ENCODE peak calls at places on chromosome 5, in ten cellular contexts. G is IMR-90, J is upper lobe of right lung, A is A549, W is cardiac muscle cell, H is neural progenitor cell, F is uterus, D is heart left ventricle, K is tibial nerve, Y is prostate gland. E is an unnamed sample. For H3K4me1, the result is how much of the 10 kb centered on the place peaks cover.

GRCh38 chr5:113347572-113347971 is 87.2 kb downstream of the TSSK1B start:
- DNase-seq in G (no peak), J (no peak), A (no peak), W (no peak), H (no peak), F (no peak), D (no peak), K (no peak), Y (no peak), E (no peak)

GRCh38 chr5:178196986-178197385 is 7.3 kb upstream of the HNRNPAB start:
- DNase-seq in G (no peak), J (no peak), A (no peak), W (no peak), H (no peak), F (no peak), D (no peak), K (no peak), Y (no peak), E (no peak)

GRCh38 chr5:40080191-40080590 is 599.5 kb upstream of the PTGER4 start:
- DNase-seq in G (no peak), J (no peak), A (no peak), W (no peak), H (no peak), F (no peak), D (no peak), K (no peak), Y (no peak), E (no peak)

GRCh38 chr5:9851458-9851857 is 221.3 kb upstream of the TAS2R1 start:
- DNase-seq in G (peak), J (no peak), A (peak), W (peak), H (peak), F (no peak), D (no peak), K (peak), Y (no peak), E (no peak)

GRCh38 chr5:95901676-95902646 is 59.7 kb downstream of the ELL2 start:
- DNase-seq in G (peak), J (no peak), A (peak), W (peak), H (no peak), F (no peak), D (no peak), K (no peak), Y (no peak), E (no peak)

GRCh38 chr5:76542887-76543690 is 80.1 kb downstream of the F2RL2 start:
- DNase-seq in G (peak), J (peak), A (no peak), W (peak), H (no peak), F (no peak), D (no peak), K (peak), Y (no peak), E (peak)

GRCh38 chr5:35938518-35939227 is at the start of gene CAPSL:
- DNase-seq in G (peak), J (no peak), A (peak), W (peak), H (peak), F (peak), D (no peak), K (peak), Y (peak), E (no peak)

GRCh38 chr5:130032807-130033206 is 128.5 kb downstream of the CHSY3 start:
- DNase-seq in G (no peak), J (peak), A (no peak), W (no peak), H (no peak), F (no peak), D (no peak), K (peak), Y (no peak), E (peak)

GRCh38 chr5:59092758-59093157 is 509.9 kb downstream of the RAB3C start:
- DNase-seq in G (no peak), J (no peak), A (no peak), W (no peak), H (no peak), F (no peak), D (no peak), K (no peak), Y (no peak), E (no peak)

GRCh38 chr5:114118511-114118910 is 243.4 kb upstream of the KCNN2 start:
- DNase-seq in G (no peak), J (no peak), A (no peak), W (no peak), H (no peak), F (no peak), D (no peak), K (no peak), Y (no peak), E (no peak)

GRCh38 chr5:135208555-135209494 is 174.8 kb upstream of the PITX1 start:
- DNase-seq in G (peak), J (peak), A (peak), W (peak), H (no peak), F (peak), D (no peak), K (no peak), Y (no peak), E (no peak)

GRCh38 chr5:136057401-136057951 is 28.7 kb downstream of the TGFBI start:
- DNase-seq in G (peak), J (no peak), A (no peak), W (peak), H (no peak), F (no peak), D (no peak), K (no peak), Y (no peak), E (no peak)

GRCh38 chr5:75021800-75022199 is 30.6 kb downstream of the GCNT4 start:
- DNase-seq in G (no peak), J (no peak), A (no peak), W (no peak), H (no peak), F (no peak), D (no peak), K (no peak), Y (no peak), E (no peak)

GRCh38 chr5:32712463-32713395 is 1.6 kb downstream of the NPR3 start:
- DNase-seq in G (peak), J (no peak), A (no peak), W (peak), H (peak), F (no peak), D (no peak), K (no peak), Y (no peak), E (no peak)

GRCh38 chr5:53543401-53543800 is 17.0 kb upstream of the NDUFS4 start:
- DNase-seq in G (peak), J (no peak), A (no peak), W (peak), H (peak), F (no peak), D (no peak), K (no peak), Y (no peak), E (no peak)

GRCh38 chr5:176533894-176534611 is 3.1 kb downstream of the RNF44 start:
- DNase-seq in G (peak), J (no peak), A (peak), W (no peak), H (no peak), F (peak), D (no peak), K (no peak), Y (no peak), E (peak)

GRCh38 chr5:94745786-94746730 is 127.6 kb downstream of the SLF1 start:
- DNase-seq in G (peak), J (no peak), A (no peak), W (no peak), H (no peak), F (no peak), D (no peak), K (no peak), Y (no peak), E (no peak)

GRCh38 chr5:100479079-100479688 is 56.0 kb upstream of the FAM174A start:
- DNase-seq in G (peak), J (no peak), A (peak), W (peak), H (peak), F (no peak), D (no peak), K (no peak), Y (peak), E (no peak)

GRCh38 chr5:156094001-156094400 is 233.0 kb upstream of the SGCD start:
- DNase-seq in G (peak), J (no peak), A (peak), W (no peak), H (peak), F (no peak), D (peak), K (no peak), Y (no peak), E (no peak)

GRCh38 chr5:95130951-95131350 is 153.9 kb downstream of the MCTP1 start:
- DNase-seq in G (no peak), J (no peak), A (peak), W (no peak), H (no peak), F (no peak), D (peak), K (no peak), Y (no peak), E (no peak)

GRCh38 chr5:78806544-78806943 is 158.0 kb upstream of the LHFPL2 start:
- DNase-seq in G (peak), J (no peak), A (no peak), W (peak), H (no peak), F (no peak), D (no peak), K (no peak), Y (no peak), E (no peak)

GRCh38 chr5:67147768-67148167 is 48.8 kb downstream of the CD180 start:
- DNase-seq in G (peak), J (no peak), A (no peak), W (peak), H (no peak), F (no peak), D (no peak), K (no peak), Y (no peak), E (no peak)

GRCh38 chr5:51387854-51388320 is 4.6 kb downstream of the ISL1 start:
- DNase-seq in G (no peak), J (no peak), A (no peak), W (no peak), H (peak), F (no peak), D (no peak), K (no peak), Y (no peak), E (no peak)

GRCh38 chr5:1386274-1386717 is 41.4 kb upstream of the CLPTM1L start:
- DNase-seq in G (no peak), J (peak), A (peak), W (peak), H (peak), F (peak), D (peak), K (no peak), Y (peak), E (peak)

GRCh38 chr5:160096178-160096577 is 23.1 kb downstream of the PWWP2A start:
- DNase-seq in G (no peak), J (no peak), A (no peak), W (no peak), H (no peak), F (no peak), D (no peak), K (no peak), Y (no peak), E (no peak)

GRCh38 chr5:120124031-120124430 is 340.1 kb upstream of the PRR16 start:
- DNase-seq in G (no peak), J (no peak), A (no peak), W (no peak), H (no peak), F (no peak), D (no peak), K (no peak), Y (no peak), E (no peak)

GRCh38 chr5:167951121-167951520 is 340.3 kb upstream of the WWC1 start:
- DNase-seq in G (no peak), J (no peak), A (no peak), W (no peak), H (no peak), F (no peak), D (no peak), K (no peak), Y (no peak), E (no peak)

GRCh38 chr5:128572546-128573339 is 34.7 kb upstream of the FBN2 start:
- DNase-seq in G (peak), J (no peak), A (no peak), W (peak), H (no peak), F (no peak), D (no peak), K (no peak), Y (no peak), E (no peak)

GRCh38 chr5:110321117-110321516 is 405.4 kb downstream of the TMEM232 start:
- DNase-seq in G (no peak), J (no peak), A (no peak), W (no peak), H (no peak), F (no peak), D (no peak), K (no peak), Y (no peak), E (no peak)

GRCh38 chr5:10329808-10330481 is 22.2 kb upstream of the CMBL start:
- DNase-seq in G (peak), J (no peak), A (no peak), W (peak), H (no peak), F (peak), D (peak), K (peak), Y (no peak), E (no peak)

GRCh38 chr5:134101686-134102439 is 12.6 kb upstream of the TCF7 start:
- DNase-seq in G (no peak), J (peak), A (peak), W (peak), H (peak), F (peak), D (peak), K (peak), Y (no peak), E (peak)

GRCh38 chr5:134100283-134101011 is 14.0 kb upstream of the TCF7 start:
- DNase-seq in G (peak), J (no peak), A (peak), W (peak), H (peak), F (no peak), D (no peak), K (no peak), Y (no peak), E (no peak)

GRCh38 chr5:134098690-134099089 is 15.8 kb upstream of the TCF7 start:
- DNase-seq in G (no peak), J (no peak), A (no peak), W (no peak), H (no peak), F (no peak), D (no peak), K (no peak), Y (no peak), E (no peak)

GRCh38 chr5:134099288-134099872 is 15.1 kb upstream of the TCF7 start:
- DNase-seq in G (no peak), J (no peak), A (no peak), W (no peak), H (no peak), F (no peak), D (no peak), K (no peak), Y (no peak), E (no peak)

GRCh38 chr5:134099939-134100282 is 14.6 kb upstream of the TCF7 start:
- DNase-seq in G (no peak), J (no peak), A (no peak), W (no peak), H (peak), F (no peak), D (no peak), K (no peak), Y (no peak), E (no peak)
- H3K4me1 ChIP-seq in G (under half), J (under half), A (under half), W (under half), H (under half), F (under half), D (under half), K (under half), Y (under half), E (under half)

GRCh38 chr5:170300361-170301013 is 2.9 kb upstream of the LCP2 start:
- DNase-seq in G (no peak), J (no peak), A (no peak), W (no peak), H (no peak), F (no peak), D (no peak), K (no peak), Y (no peak), E (peak)

GRCh38 chr5:170293273-170293672 is 4.3 kb downstream of the LCP2 start:
- DNase-seq in G (no peak), J (peak), A (no peak), W (no peak), H (no peak), F (no peak), D (peak), K (no peak), Y (no peak), E (peak)

GRCh38 chr5:170296036-170296934 is 1.3 kb downstream of the LCP2 start:
- DNase-seq in G (no peak), J (no peak), A (no peak), W (no peak), H (no peak), F (no peak), D (no peak), K (no peak), Y (no peak), E (no peak)

GRCh38 chr5:170297589-170298462 is at the start of gene LCP2:
- DNase-seq in G (no peak), J (no peak), A (no peak), W (no peak), H (no peak), F (no peak), D (no peak), K (no peak), Y (no peak), E (no peak)

GRCh38 chr5:170296935-170297588 is 515 bp downstream of the LCP2 start:
- DNase-seq in G (no peak), J (no peak), A (no peak), W (no peak), H (no peak), F (no peak), D (no peak), K (no peak), Y (no peak), E (no peak)
- H3K4me1 ChIP-seq in G (under half), J (under half), A (under half), W (under half), H (under half), F (under half), D (under half), K (under half), Y (under half), E (under half)

DNA sequence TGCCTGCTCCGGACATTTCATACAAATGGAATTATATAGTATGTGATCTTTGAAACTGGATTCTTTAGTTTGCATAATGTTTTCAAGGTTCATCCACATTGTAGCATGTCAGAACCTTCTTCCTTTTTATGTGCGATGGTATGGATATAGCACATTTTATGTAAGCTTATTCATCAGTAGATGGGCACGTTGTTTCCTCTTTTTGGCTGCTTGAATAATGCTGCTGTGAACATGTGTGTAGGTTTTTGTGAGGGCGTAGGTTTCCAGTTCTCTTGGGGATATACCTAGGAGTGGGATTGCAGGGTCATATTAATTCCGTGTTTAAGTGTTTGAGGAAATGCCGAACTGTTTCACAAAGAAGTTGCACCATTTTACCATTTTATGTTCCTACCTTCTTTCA is 187.8 kb downstream of the NR3C1 start:
- DNase-seq in G (no peak), J (no peak), A (no peak), W (no peak), H (no peak), F (no peak), D (no peak), K (no peak), Y (no peak), E (no peak)
- H3K4me1 ChIP-seq in G (under half), J (under half), A (under half), W (under half), H (under half), F (under half), D (under half), K (under half), Y (under half), E (under half)

DNA sequence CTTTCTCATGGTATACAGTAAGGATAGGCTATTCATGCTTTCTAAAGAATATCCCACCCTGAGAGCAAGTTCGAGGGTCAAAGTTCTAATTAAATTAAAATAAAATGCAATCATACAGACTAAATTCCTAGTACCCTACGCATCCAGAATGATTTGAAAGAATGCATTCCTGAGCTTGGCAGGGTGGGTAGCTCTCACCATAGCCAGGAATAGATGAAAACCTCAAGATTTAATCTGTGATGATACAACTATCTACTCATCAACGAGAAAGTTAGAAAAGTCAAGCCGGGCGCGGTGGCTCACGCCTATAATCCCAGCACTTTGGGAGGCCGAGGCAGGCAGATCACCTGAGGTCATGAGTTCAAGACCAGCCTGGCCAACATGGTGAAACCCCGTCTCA is 32.3 kb downstream of the SERINC5 start:
- DNase-seq in G (no peak), J (no peak), A (no peak), W (no peak), H (no peak), F (no peak), D (no peak), K (no peak), Y (no peak), E (no peak)
- H3K4me1 ChIP-seq in G (under half), J (under half), A (under half), W (under half), H (under half), F (under half), D (under half), K (under half), Y (under half), E (under half)

DNA sequence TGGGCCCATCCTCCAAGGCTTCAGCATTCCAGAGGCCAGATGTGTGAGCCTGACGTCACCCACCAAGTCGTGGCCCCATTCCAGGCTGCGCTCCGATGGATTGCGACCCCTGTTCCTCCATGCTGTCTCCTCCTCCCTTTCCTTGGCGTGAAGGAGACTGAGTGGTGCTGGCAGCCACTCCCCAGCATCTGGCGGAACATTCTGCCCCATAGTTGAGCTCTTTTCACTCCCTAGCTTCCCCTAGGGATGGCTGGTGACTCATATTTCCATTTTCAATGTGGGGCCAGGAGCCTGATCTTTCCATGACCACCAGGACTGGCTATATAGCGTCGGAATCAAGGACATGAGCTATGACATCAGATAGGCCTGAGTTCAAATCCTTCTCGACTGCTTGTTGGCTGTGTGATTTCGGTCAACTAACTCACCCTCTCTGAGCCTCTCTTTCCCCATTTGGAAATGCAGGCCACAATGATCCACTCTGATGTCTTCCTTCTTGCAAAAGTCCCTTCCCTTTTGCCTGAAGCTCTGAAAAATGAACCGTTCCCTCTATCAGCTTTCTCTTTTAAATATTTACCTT is 24.5 kb upstream of the DUSP1 start:
- DNase-seq in G (peak), J (peak), A (peak), W (peak), H (no peak), F (peak), D (peak), K (peak), Y (no peak), E (peak)
- H3K4me1 ChIP-seq in G (under half), J (half or more), A (half or more), W (under half), H (under half), F (under half), D (under half), K (under half), Y (under half), E (half or more)